ENCODE peak calls at places on chromosomes 16 and 17, in four cellular contexts. One of them, this sample, is unnamed.

GRCh38 chr17:56699186-56699895 is 105.8 kb downstream of the NOG start:
- DNase-seq in T-cell: no peak
- DNase-seq in BJ: peak
- DNase-seq in fibroblast of the conjunctiva: peak
- DNase-seq in this sample: peak

GRCh38 chr17:82012482-82013295 is 10.0 kb downstream of the CENPX start:
- DNase-seq in fibroblast of the conjunctiva: no peak
- DNase-seq in BJ: no peak
- DNase-seq in T-cell: no peak
- DNase-seq in this sample: no peak

GRCh38 chr16:81608515-81609209 is 164.1 kb downstream of the CMIP start:
- DNase-seq in T-cell: no peak
- DNase-seq in BJ: no peak
- DNase-seq in fibroblast of the conjunctiva: no peak
- DNase-seq in this sample: no peak

GRCh38 chr16:19715566-19715965 is 2.5 kb downstream of the KNOP1 start:
- DNase-seq in fibroblast of the conjunctiva: no peak
- DNase-seq in T-cell: no peak
- DNase-seq in BJ: no peak
- DNase-seq in this sample: no peak

GRCh38 chr17:65290616-65291015 is 153.4 kb downstream of the RGS9 start:
- DNase-seq in T-cell: no peak
- DNase-seq in BJ: no peak
- DNase-seq in fibroblast of the conjunctiva: no peak
- DNase-seq in this sample: no peak

GRCh38 chr17:75919611-75920010 is 14.9 kb upstream of the MRPL38 start:
- DNase-seq in BJ: no peak
- DNase-seq in fibroblast of the conjunctiva: no peak
- DNase-seq in T-cell: no peak
- DNase-seq in this sample: no peak

GRCh38 chr16:84540194-84540593 is 35.7 kb upstream of the MEAK7 start:
- DNase-seq in T-cell: no peak
- DNase-seq in fibroblast of the conjunctiva: no peak
- DNase-seq in BJ: no peak
- DNase-seq in this sample: no peak

GRCh38 chr17:79861371-79862216 is 22.4 kb upstream of the CBX4 start:
- DNase-seq in BJ: no peak
- DNase-seq in fibroblast of the conjunctiva: no peak
- DNase-seq in T-cell: no peak
- DNase-seq in this sample: no peak

GRCh38 chr16:24442631-24443030 is 96.7 kb upstream of the RBBP6 start:
- DNase-seq in fibroblast of the conjunctiva: no peak
- DNase-seq in T-cell: no peak
- DNase-seq in BJ: no peak
- DNase-seq in this sample: no peak

GRCh38 chr16:30723725-30724355 is 24.4 kb upstream of the PHKG2 start:
- DNase-seq in fibroblast of the conjunctiva: no peak
- DNase-seq in BJ: no peak
- DNase-seq in T-cell: no peak
- DNase-seq in this sample: no peak

GRCh38 chr17:59330314-59330942 is 1.0 kb upstream of the YPEL2 start:
- DNase-seq in fibroblast of the conjunctiva: no peak
- DNase-seq in BJ: no peak
- DNase-seq in T-cell: no peak
- DNase-seq in this sample: no peak

GRCh38 chr16:74752258-74752657 is 22.4 kb downstream of the FA2H start:
- DNase-seq in T-cell: no peak
- DNase-seq in fibroblast of the conjunctiva: no peak
- DNase-seq in BJ: no peak
- DNase-seq in this sample: no peak

GRCh38 chr17:80904036-80904435 is 87.6 kb upstream of the CHMP6 start:
- DNase-seq in T-cell: no peak
- DNase-seq in BJ: no peak
- DNase-seq in fibroblast of the conjunctiva: no peak
- DNase-seq in this sample: no peak

GRCh38 chr16:84085271-84085667 is 31.5 kb downstream of the MBTPS1 start:
- DNase-seq in fibroblast of the conjunctiva: no peak
- DNase-seq in T-cell: no peak
- DNase-seq in BJ: no peak
- DNase-seq in this sample: no peak

GRCh38 chr17:67246648-67247415 is 1.8 kb upstream of the HELZ start:
- DNase-seq in T-cell: peak
- DNase-seq in fibroblast of the conjunctiva: no peak
- DNase-seq in BJ: no peak
- DNase-seq in this sample: no peak

GRCh38 chr17:8832711-8833352 is 33.7 kb upstream of the MFSD6L start:
- DNase-seq in BJ: no peak
- DNase-seq in T-cell: no peak
- DNase-seq in fibroblast of the conjunctiva: no peak
- DNase-seq in this sample: no peak

GRCh38 chr17:44095647-44096496 is 25.3 kb downstream of the G6PC3 start:
- DNase-seq in T-cell: no peak
- DNase-seq in fibroblast of the conjunctiva: peak
- DNase-seq in BJ: peak
- DNase-seq in this sample: peak

GRCh38 chr16:50845296-50845695 is 103.4 kb downstream of the CYLD start:
- DNase-seq in fibroblast of the conjunctiva: no peak
- DNase-seq in BJ: no peak
- DNase-seq in T-cell: no peak
- DNase-seq in this sample: no peak

GRCh38 chr16:19291459-19291858 is 5.9 kb downstream of the CLEC19A start:
- DNase-seq in BJ: no peak
- DNase-seq in T-cell: no peak
- DNase-seq in fibroblast of the conjunctiva: no peak
- DNase-seq in this sample: no peak

GRCh38 chr16:22631264-22631663 is 120.6 kb downstream of the NPIPB5 start:
- DNase-seq in BJ: no peak
- DNase-seq in T-cell: no peak
- DNase-seq in fibroblast of the conjunctiva: no peak
- DNase-seq in this sample: no peak

GRCh38 chr16:75527825-75528299 is 8.0 kb downstream of the CHST5 start:
- DNase-seq in T-cell: no peak
- DNase-seq in fibroblast of the conjunctiva: no peak
- DNase-seq in BJ: no peak
- DNase-seq in this sample: no peak

GRCh38 chr17:11935734-11936406 is 61.4 kb downstream of the ZNF18 start:
- DNase-seq in fibroblast of the conjunctiva: peak
- DNase-seq in BJ: no peak
- DNase-seq in T-cell: no peak
- DNase-seq in this sample: peak

GRCh38 chr17:49508061-49508865 is 13.2 kb downstream of the NGFR start:
- DNase-seq in T-cell: no peak
- DNase-seq in fibroblast of the conjunctiva: peak
- DNase-seq in BJ: no peak
- DNase-seq in this sample: no peak

GRCh38 chr17:62778990-62779681 is 29.0 kb downstream of the MARCHF10 start:
- DNase-seq in BJ: peak
- DNase-seq in fibroblast of the conjunctiva: peak
- DNase-seq in T-cell: no peak
- DNase-seq in this sample: peak

GRCh38 chr16:11032922-11033291 is 88.5 kb downstream of the CLEC16A start:
- DNase-seq in T-cell: no peak
- DNase-seq in BJ: no peak
- DNase-seq in fibroblast of the conjunctiva: peak
- DNase-seq in this sample: no peak

GRCh38 chr17:14169901-14170300 is 66.8 kb downstream of the CDRT15 start:
- DNase-seq in T-cell: no peak
- DNase-seq in fibroblast of the conjunctiva: no peak
- DNase-seq in BJ: no peak
- DNase-seq in this sample: no peak

GRCh38 chr17:76623271-76624146 is 20.0 kb downstream of the ST6GALNAC1 start:
- DNase-seq in fibroblast of the conjunctiva: peak
- DNase-seq in BJ: peak
- DNase-seq in T-cell: peak
- DNase-seq in this sample: peak

GRCh38 chr16:25692307-25692706 is 548 bp downstream of the HS3ST4 start:
- DNase-seq in BJ: no peak
- DNase-seq in fibroblast of the conjunctiva: no peak
- DNase-seq in T-cell: no peak
- DNase-seq in this sample: no peak

GRCh38 chr16:3266873-3267537 is 10.6 kb upstream of the MEFV start:
- DNase-seq in T-cell: no peak
- DNase-seq in BJ: peak
- DNase-seq in fibroblast of the conjunctiva: peak
- DNase-seq in this sample: no peak

GRCh38 chr17:21252289-21252874 is 828 bp downstream of the NATD1 start:
- DNase-seq in T-cell: no peak
- DNase-seq in BJ: no peak
- DNase-seq in fibroblast of the conjunctiva: no peak
- DNase-seq in this sample: no peak

GRCh38 chr17:6276711-6277110 is 158.2 kb downstream of the AIPL1 start:
- DNase-seq in fibroblast of the conjunctiva: no peak
- DNase-seq in BJ: no peak
- DNase-seq in T-cell: no peak
- DNase-seq in this sample: no peak

GRCh38 chr17:40598928-40599627 is 33.8 kb upstream of the CCR7 start:
- DNase-seq in fibroblast of the conjunctiva: peak
- DNase-seq in BJ: no peak
- DNase-seq in T-cell: peak
- DNase-seq in this sample: peak

GRCh38 chr16:67192781-67193260 is 866 bp downstream of the E2F4 start:
- DNase-seq in BJ: no peak
- DNase-seq in fibroblast of the conjunctiva: no peak
- DNase-seq in T-cell: no peak
- DNase-seq in this sample: no peak

GRCh38 chr16:50902457-50902856 is 160.6 kb downstream of the CYLD start:
- DNase-seq in T-cell: no peak
- DNase-seq in BJ: no peak
- DNase-seq in fibroblast of the conjunctiva: no peak
- DNase-seq in this sample: no peak

GRCh38 chr17:4249452-4250029 is 14.2 kb downstream of the ANKFY1 start:
- DNase-seq in T-cell: no peak
- DNase-seq in fibroblast of the conjunctiva: peak
- DNase-seq in BJ: no peak
- DNase-seq in this sample: no peak

This sample was measured in smooth muscle cell of the brain vasculature.